ENCODE peak calls at places on chromosomes 1 and 21, in ten cellular contexts. V is colonic mucosa, A is amygdala, Q is body of pancreas, I is NCI-H1092 treated with DMSO at 0.1 percent for 48 hours, P is NAMALWA, S is iPS-NIHi11, M is WTC11, N is pulmonary artery endothelial cell, B is kidney tubule cell. W is an unnamed sample.

GRCh38 chr1:159171688-159172501 is 480 bp downstream of the CADM3 start:
- DNase-seq in S (peak), M (peak), A (no peak), V (no peak), B (no peak), Q (no peak), P (no peak), N (no peak), I (peak), W (no peak)

GRCh38 chr1:91885331-91885715 is 628 bp downstream of the TGFBR3 start:
- DNase-seq in V (peak), P (no peak), N (no peak), I (no peak), Q (peak), B (peak), A (peak), S (peak), M (peak), W (no peak)

GRCh38 chr1:241323510-241323909 is 33.5 kb downstream of the RGS7 start:
- DNase-seq in N (peak), M (peak), P (peak), I (no peak), Q (no peak), A (no peak), V (peak), B (peak), S (peak), W (no peak)

GRCh38 chr1:35629051-35629450 is 12.3 kb downstream of the PSMB2 start:
- DNase-seq in M (no peak), P (no peak), Q (no peak), V (no peak), B (no peak), I (no peak), S (no peak), A (no peak), N (no peak), W (no peak)

GRCh38 chr1:215005656-215006335 is 76.7 kb upstream of the KCNK2 start:
- DNase-seq in S (no peak), M (no peak), A (no peak), V (no peak), I (no peak), P (no peak), B (no peak), Q (no peak), N (no peak), W (no peak)

GRCh38 chr1:34926894-34927293 is 2.6 kb downstream of the DLGAP3 start:
- DNase-seq in S (no peak), A (no peak), B (no peak), V (peak), P (no peak), N (no peak), Q (no peak), I (no peak), M (peak), W (no peak)

GRCh38 chr1:5296135-5296930 is 641.9 kb downstream of the AJAP1 start:
- DNase-seq in V (no peak), Q (no peak), N (no peak), I (no peak), M (no peak), A (no peak), P (no peak), S (no peak), B (no peak), W (no peak)

GRCh38 chr1:28537457-28538199 is 15.3 kb upstream of the TRNAU1AP start:
- DNase-seq in N (no peak), V (peak), B (no peak), A (peak), P (no peak), M (no peak), S (no peak), Q (no peak), I (no peak), W (no peak)

GRCh38 chr21:25556087-25556486 is 51.2 kb downstream of the MRPL39 start:
- DNase-seq in Q (no peak), N (no peak), B (no peak), A (no peak), V (no peak), M (no peak), S (no peak), P (no peak), I (no peak), W (no peak)

GRCh38 chr1:107559881-107560280 is 405.1 kb downstream of the VAV3 start:
- DNase-seq in S (no peak), Q (no peak), M (no peak), A (no peak), P (no peak), B (peak), V (no peak), N (no peak), I (no peak), W (no peak)

GRCh38 chr1:177278626-177279390 is 108.0 kb downstream of the BRINP2 start:
- DNase-seq in M (peak), I (no peak), A (no peak), V (no peak), P (no peak), B (peak), N (no peak), S (no peak), Q (no peak), W (no peak)

W was measured in breast epithelium.